ENCODE peak calls at places on chromosome 12, in eight cellular contexts. U is fibroblast of pulmonary artery; Y is HCT116; F is CD8-positive, alpha-beta T cell; K is lung; S is brain microvascular endothelial cell; T is GM06990; N is hepatocyte. R is an unnamed sample.

GRCh38 chr12:57166971-57167371 is 19.6 kb upstream of the LRP1-AS start:
- DNase-seq in T (no peak), F (peak; percentile 15), Y (no peak), U (peak; percentile 62), S (peak; percentile 68), K (no peak), N (no peak), R (peak; percentile 76)

GRCh38 chr12:51631591-51631990 is 40.6 kb downstream of the SCN8A start:
- DNase-seq in Y (peak; percentile 46), F (no peak), S (peak; percentile 38), N (peak; percentile 8), U (peak; percentile 29), K (no peak), T (no peak), R (peak; percentile 70)

GRCh38 chr12:27474344-27474743 is 27.8 kb downstream of the SMCO2 start:
- DNase-seq in Y (no peak), U (peak; percentile 62), S (peak; percentile 78), T (no peak), N (no peak), K (no peak), F (no peak), R (peak; percentile 87)

GRCh38 chr12:132292328-132293319 is 36.8 kb downstream of the GALNT9 start:
- DNase-seq in K (no peak), F (no peak), Y (no peak), U (no peak), S (no peak), T (no peak), N (no peak), R (no peak)

GRCh38 chr12:118307069-118307954 is 65.4 kb downstream of the TAOK3 start:
- DNase-seq in T (peak; percentile 43), K (no peak), N (no peak), U (peak; percentile 89), Y (no peak), F (no peak), S (peak; percentile 92), R (peak; percentile 95)

GRCh38 chr12:28346567-28346966 is 156.3 kb downstream of the CCDC91 start:
- DNase-seq in K (no peak), S (no peak), F (no peak), N (no peak), U (no peak), T (no peak), Y (no peak), R (no peak)

GRCh38 chr12:64609543-64610091 is 678 bp upstream of the RASSF3 start:
- DNase-seq in Y (no peak), T (no peak), N (peak; percentile 11), U (peak; percentile 27), S (peak; percentile 0), F (no peak), K (no peak), R (peak; percentile 41)

GRCh38 chr12:3863756-3864155 is 9.4 kb downstream of the PARP11 start:
- DNase-seq in T (no peak), U (no peak), K (no peak), N (no peak), F (no peak), Y (no peak), S (no peak), R (no peak)

GRCh38 chr12:69330475-69331473 is 17.4 kb upstream of the LYZ start:
- DNase-seq in T (peak; percentile 31), S (no peak), U (no peak), N (peak; percentile 73), Y (no peak), K (no peak), F (peak; percentile 65), R (peak; percentile 4)

GRCh38 chr12:108037960-108038359 is 91.1 kb upstream of the WSCD2 start:
- DNase-seq in U (no peak), Y (no peak), T (no peak), F (no peak), S (no peak), N (no peak), K (no peak), R (no peak)

GRCh38 chr12:27733791-27734190 is 23.2 kb downstream of the MRPS35 start:
- DNase-seq in Y (no peak), S (no peak), K (no peak), N (no peak), F (no peak), U (no peak), T (no peak), R (no peak)

GRCh38 chr12:48818831-48819590 is 715 bp downstream of the CACNB3 start:
- DNase-seq in T (no peak), F (peak; percentile 40), K (no peak), N (peak; percentile 28), Y (no peak), U (no peak), S (no peak), R (no peak)

GRCh38 chr12:64193045-64193444 is 29.1 kb downstream of the KICS2 start:
- DNase-seq in K (no peak), F (no peak), U (no peak), S (no peak), Y (no peak), N (no peak), T (peak; percentile 25), R (no peak)

GRCh38 chr12:49298160-49298559 is 3.2 kb downstream of the PRPH start:
- DNase-seq in F (no peak), K (no peak), U (no peak), S (no peak), N (no peak), T (no peak), Y (no peak), R (no peak)

GRCh38 chr12:2487278-2487677 is 307.5 kb upstream of the FKBP4 start:
- DNase-seq in U (no peak), F (no peak), K (no peak), Y (no peak), N (no peak), T (no peak), S (no peak), R (no peak)

GRCh38 chr12:25797949-25798348 is 160.5 kb upstream of the RASSF8 start:
- DNase-seq in Y (no peak), U (no peak), N (no peak), F (no peak), K (no peak), T (no peak), S (no peak), R (no peak)

GRCh38 chr12:124278389-124279101 is 16.3 kb upstream of the RFLNA start:
- DNase-seq in K (no peak), S (no peak), N (peak; percentile 55), F (no peak), T (no peak), Y (no peak), U (no peak), R (peak; percentile 29)

DNA sequence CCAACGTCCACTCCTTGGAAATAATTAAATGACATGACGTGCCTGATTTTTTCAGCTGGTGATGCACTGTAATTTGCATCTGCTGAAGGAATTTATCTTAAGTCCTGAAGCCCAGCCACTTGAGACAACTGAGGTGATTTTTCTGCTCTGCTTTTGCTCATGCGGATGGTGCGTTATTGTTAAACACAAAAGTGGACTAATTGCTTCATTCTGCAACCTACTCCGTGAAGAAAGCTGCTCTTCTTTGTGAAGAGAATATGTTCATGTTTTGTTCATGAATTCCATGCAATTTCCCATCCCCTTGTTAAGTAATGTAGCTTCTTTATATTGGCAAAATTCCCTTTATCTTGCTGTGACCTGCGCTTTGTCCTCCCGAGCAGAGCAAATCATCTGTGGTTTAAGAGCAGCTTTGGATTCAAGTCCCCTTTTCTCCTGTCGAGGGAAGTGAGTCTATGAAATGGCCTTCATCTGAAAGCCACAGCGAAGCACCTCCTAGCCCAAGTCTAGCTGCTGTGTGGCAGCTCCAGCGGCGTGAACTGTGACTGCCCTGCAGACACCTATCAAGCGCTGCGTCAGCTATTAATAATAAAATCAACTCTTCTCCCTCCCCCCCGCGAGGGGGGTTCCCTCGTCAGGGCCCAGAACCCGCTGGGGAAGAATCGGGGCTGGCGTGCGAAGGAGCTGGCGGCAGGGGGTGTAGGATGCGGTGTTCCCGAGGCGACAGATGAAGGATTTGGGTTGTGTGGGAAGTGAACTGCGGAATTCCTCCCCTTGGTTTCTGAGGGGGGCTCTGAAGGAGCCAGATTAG is 867 bp upstream of the ATP2A2 start:
- DNase-seq in S (peak; percentile 63), Y (no peak), U (peak; percentile 34), T (no peak), N (peak; percentile 68), K (peak; percentile 39), F (peak; percentile 66), R (peak; percentile 64)
- TF ChIP-seq CTCF in S (no peak), Y (no peak), U (no peak), T (no peak), N (no peak), K (no peak), F (no peak), R (no peak)

GRCh38 chr12:54026640-54027441 is 1.4 kb upstream of the HOXC6 start:
- DNase-seq in F (no peak), K (no peak), Y (no peak), T (no peak), S (no peak), N (no peak), U (no peak), R (no peak)

GRCh38 chr12:54028324-54029201 is at the start of gene HOXC6:
- DNase-seq in F (no peak), T (no peak), N (peak; percentile 62), K (no peak), S (no peak), Y (no peak), U (no peak), R (peak; percentile 74)

GRCh38 chr12:54025507-54026393 is 2.5 kb upstream of the HOXC6 start:
- DNase-seq in N (no peak), T (no peak), U (no peak), K (no peak), S (no peak), F (no peak), Y (no peak), R (no peak)

GRCh38 chr12:54029529-54030441 is 1.5 kb downstream of the HOXC6 start:
- DNase-seq in K (no peak), N (no peak), F (no peak), S (no peak), Y (no peak), U (no peak), T (no peak), R (no peak)

GRCh38 chr12:54027442-54027786 is 826 bp upstream of the HOXC6 start:
- DNase-seq in N (no peak), K (no peak), U (no peak), F (no peak), Y (no peak), T (no peak), S (no peak), R (no peak)
- H3K4me3 ChIP-seq in N (no peak overlapping the region), K (no peak overlapping the region), U (no peak overlapping the region), F (no peak overlapping the region), Y (no peak overlapping the region), T (no peak overlapping the region), S (no peak overlapping the region), R (no peak overlapping the region)

DNA sequence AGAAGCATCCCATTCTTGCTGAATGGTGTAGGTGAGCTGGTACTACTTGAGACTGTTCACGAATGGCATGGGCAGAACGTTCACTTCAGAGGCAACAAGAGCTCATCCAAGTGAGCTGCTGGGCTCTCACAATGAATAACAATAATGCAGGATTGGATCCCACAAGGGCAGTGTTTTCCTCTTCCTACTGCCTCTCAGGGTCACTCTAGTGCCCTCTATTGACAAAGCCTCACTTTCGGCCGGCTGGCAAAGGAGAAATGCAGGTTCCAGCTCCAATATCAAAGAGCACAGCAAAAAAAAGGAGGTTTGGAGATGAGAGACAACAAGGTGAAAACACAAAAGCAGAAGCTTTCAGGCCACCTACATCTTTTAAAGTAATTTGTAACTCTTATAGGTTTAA is 74.6 kb upstream of the MYF6 start:
- DNase-seq in F (no peak), N (peak; percentile 8), K (no peak), U (no peak), T (no peak), S (no peak), Y (no peak), R (peak; percentile 9)
- TF ChIP-seq CTCF in F (no peak), N (peak; percentile 27), K (no peak), U (peak; percentile 23), T (peak; percentile 49), S (peak; percentile 58), Y (peak; percentile 65), R (peak; percentile 23)

GRCh38 chr12:18853570-18854366 is 115.8 kb downstream of the CAPZA3 start:
- DNase-seq in K (no peak), Y (no peak), S (no peak), T (no peak), F (no peak), N (no peak), U (no peak), R (no peak)
- H3K4me3 ChIP-seq in K (no peak overlapping the region), Y (no peak overlapping the region), S (no peak overlapping the region), T (no peak overlapping the region), F (no peak overlapping the region), N (no peak overlapping the region), U (no peak overlapping the region), R (no peak overlapping the region)

R was measured in astrocyte of the spinal cord.